ENCODE peak calls at places on chromosome 2, in eight cellular contexts. Y is CD8-positive, alpha-beta memory T cell; J is aorta; N is stomach; H is cardiac muscle cell; F is CD8-positive, alpha-beta T cell; D is left lung; R is K562. P is an unnamed sample. For H3K36me3, the result is how much of the 10 kb centered on the place peaks cover.

GRCh38 chr2:223626713-223627112 is 24.6 kb upstream of the SCG2 start:
- DNase-seq in N (no peak), Y (no peak), H (no peak), D (no peak), R (no peak), J (no peak), F (no peak), P (no peak)

GRCh38 chr2:146853741-146854444 is 990.9 kb upstream of the ACVR2A start:
- DNase-seq in R (no peak), D (no peak), J (no peak), Y (no peak), F (no peak), N (no peak), H (no peak), P (no peak)

GRCh38 chr2:55949613-55950012 is 26.0 kb upstream of the EFEMP1 start:
- DNase-seq in D (no peak), Y (no peak), F (no peak), H (no peak), R (no peak), J (no peak), N (no peak), P (no peak)

GRCh38 chr2:202965810-202966454 is 48.7 kb upstream of the NBEAL1 start:
- DNase-seq in Y (no peak), R (peak), J (no peak), D (no peak), H (peak), F (no peak), N (no peak), P (no peak)

GRCh38 chr2:217935901-217936684 is 66.7 kb downstream of the TNS1 start:
- DNase-seq in N (no peak), Y (no peak), J (peak), D (no peak), R (no peak), F (no peak), H (no peak), P (no peak)

GRCh38 chr2:41966431-41966893 is 81.4 kb upstream of the PKDCC start:
- DNase-seq in R (no peak), Y (no peak), F (no peak), J (peak), N (peak), D (peak), H (no peak), P (no peak)

GRCh38 chr2:167550448-167550847 is 662.2 kb downstream of the XIRP2 start:
- DNase-seq in N (no peak), J (no peak), H (peak), R (peak), F (no peak), D (no peak), Y (no peak), P (no peak)

GRCh38 chr2:134128746-134129145 is 125.1 kb upstream of the MGAT5 start:
- DNase-seq in N (no peak), D (no peak), Y (no peak), F (no peak), J (no peak), R (no peak), H (no peak), P (no peak)

GRCh38 chr2:31967790-31968189 is 43.0 kb downstream of the MEMO1 start:
- DNase-seq in H (no peak), J (no peak), Y (no peak), N (no peak), D (no peak), F (no peak), R (no peak), P (no peak)

GRCh38 chr2:171522057-171522803 is at the start of gene CYBRD1:
- DNase-seq in Y (peak), J (peak), N (peak), R (peak), F (no peak), H (peak), D (peak), P (peak)

GRCh38 chr2:107402330-107402729 is 424.4 kb upstream of the RGPD4 start:
- DNase-seq in D (no peak), N (no peak), H (no peak), J (no peak), Y (no peak), R (no peak), F (no peak), P (no peak)

GRCh38 chr2:68537872-68538271 is 70.5 kb downstream of the APLF start:
- DNase-seq in H (no peak), J (no peak), N (no peak), F (no peak), R (no peak), Y (no peak), D (no peak), P (no peak)

GRCh38 chr2:101330253-101330921 is 21.9 kb upstream of the RNF149 start:
- DNase-seq in D (peak), Y (no peak), F (peak), H (no peak), N (peak), R (no peak), J (peak), P (peak)

GRCh38 chr2:85780316-85781092 is 26.7 kb downstream of the ATOH8 start:
- DNase-seq in F (no peak), J (peak), Y (no peak), H (no peak), D (no peak), R (no peak), N (no peak), P (no peak)

GRCh38 chr2:85779641-85780315 is 26.0 kb downstream of the ATOH8 start:
- DNase-seq in H (no peak), D (no peak), R (no peak), J (no peak), Y (no peak), F (no peak), N (no peak), P (no peak)

GRCh38 chr2:85777441-85777861 is 23.7 kb downstream of the ATOH8 start:
- DNase-seq in F (no peak), H (no peak), J (no peak), N (no peak), R (no peak), D (no peak), Y (no peak), P (no peak)

GRCh38 chr2:85776672-85777071 is 22.9 kb downstream of the ATOH8 start:
- DNase-seq in N (no peak), D (no peak), H (no peak), J (no peak), R (no peak), Y (no peak), F (no peak), P (no peak)

GRCh38 chr2:85778646-85779364 is 25.0 kb downstream of the ATOH8 start:
- DNase-seq in J (no peak), Y (no peak), R (no peak), H (no peak), D (no peak), N (no peak), F (no peak), P (no peak)
- H3K27ac ChIP-seq in J (peak), Y (no peak), R (no peak), H (no peak), D (no peak), N (no peak), F (no peak), P (no peak)

DNA sequence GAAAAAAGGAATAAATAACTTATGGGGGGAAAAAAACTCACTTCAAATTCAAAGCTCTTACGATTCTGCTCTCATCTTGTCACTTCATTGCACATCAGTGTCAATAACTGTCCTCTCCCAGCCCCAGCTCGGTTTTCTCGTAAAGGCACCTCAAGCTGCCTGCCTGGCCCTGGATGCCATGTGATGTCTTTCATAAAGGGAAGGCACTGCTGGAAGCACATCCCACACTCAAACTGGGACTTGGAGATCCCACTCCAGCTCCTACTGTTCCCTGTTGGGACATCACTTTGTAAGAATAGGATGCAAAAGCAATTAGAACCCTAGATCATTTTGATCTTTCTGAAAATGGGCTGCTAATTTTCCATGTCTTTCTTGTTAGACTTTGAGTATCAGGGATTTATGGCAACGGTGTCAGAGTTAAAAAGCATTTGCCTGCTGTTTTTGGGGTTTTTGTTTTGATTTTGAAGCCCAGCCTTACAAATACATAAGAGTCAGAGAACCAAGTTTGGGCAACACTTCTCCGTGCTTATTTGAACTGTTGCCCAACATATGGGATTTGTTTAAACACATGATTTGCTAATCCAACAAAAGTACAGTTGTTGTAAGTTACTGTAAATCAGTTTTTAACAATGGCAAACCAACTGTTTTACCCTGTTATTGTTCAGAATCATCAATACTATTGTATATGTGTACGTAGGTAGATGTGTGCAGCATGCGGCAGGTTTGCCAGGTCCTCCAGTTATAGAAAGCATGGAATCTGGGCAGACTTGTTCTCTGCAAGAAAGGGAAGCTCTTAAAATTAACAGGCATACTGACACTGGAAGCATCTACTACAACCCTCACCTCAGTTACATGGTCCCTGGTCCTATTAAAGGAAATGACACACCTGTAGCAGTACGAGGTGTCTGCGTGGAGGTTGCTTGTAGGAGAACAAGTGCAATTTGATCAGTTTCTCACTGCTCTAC is 20.6 kb downstream of the SERTAD2 start:
- DNase-seq in F (no peak), J (no peak), N (no peak), H (no peak), D (peak), R (no peak), Y (no peak), P (no peak)
- H3K36me3 ChIP-seq in F (under half), J (under half), N (under half), H (under half), D (under half), R (half or more), Y (under half), P (under half)

GRCh38 chr2:216497382-216497781 is 1.3 kb upstream of the RPL37A start:
- DNase-seq in N (no peak), F (no peak), J (no peak), R (no peak), H (no peak), D (no peak), Y (no peak), P (no peak)
- H3K4me3 ChIP-seq in N (peak), F (no peak), J (no peak), R (peak), H (no peak), D (no peak), Y (peak), P (peak)

DNA sequence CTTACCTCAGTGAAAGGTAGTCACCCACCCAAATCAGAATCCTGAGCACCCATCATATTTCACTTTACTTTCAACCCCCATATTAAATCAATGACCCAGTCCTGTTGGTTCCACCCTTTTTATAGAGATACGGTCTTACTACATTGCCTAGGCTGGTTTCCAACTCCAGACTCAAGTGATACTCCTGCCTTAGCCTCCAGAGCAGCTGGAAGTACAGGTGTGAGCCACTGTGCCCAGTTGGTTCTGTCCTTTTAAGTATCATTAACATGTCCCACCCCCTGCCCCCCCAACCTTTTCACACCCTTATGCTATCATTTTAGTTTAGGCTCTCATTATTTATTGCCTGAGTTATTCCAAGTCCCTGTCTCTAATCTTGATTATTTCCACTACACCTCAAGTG is 28.7 kb downstream of the MSH6 start:
- DNase-seq in J (no peak), F (no peak), R (no peak), D (no peak), H (no peak), N (no peak), Y (no peak), P (no peak)
- H3K27ac ChIP-seq in J (no peak), F (no peak), R (no peak), D (no peak), H (peak), N (no peak), Y (no peak), P (no peak)

GRCh38 chr2:112516801-112517200 is 25.5 kb upstream of the POLR1B start:
- DNase-seq in H (no peak), R (no peak), F (no peak), N (no peak), J (no peak), D (no peak), Y (no peak), P (no peak)

GRCh38 chr2:112523291-112523777 is 18.9 kb upstream of the POLR1B start:
- DNase-seq in H (no peak), F (no peak), D (no peak), R (no peak), Y (no peak), J (no peak), N (no peak), P (no peak)

GRCh38 chr2:112520234-112520783 is 22.0 kb upstream of the POLR1B start:
- DNase-seq in N (no peak), R (peak), F (no peak), H (no peak), Y (no peak), J (no peak), D (no peak), P (no peak)

DNA sequence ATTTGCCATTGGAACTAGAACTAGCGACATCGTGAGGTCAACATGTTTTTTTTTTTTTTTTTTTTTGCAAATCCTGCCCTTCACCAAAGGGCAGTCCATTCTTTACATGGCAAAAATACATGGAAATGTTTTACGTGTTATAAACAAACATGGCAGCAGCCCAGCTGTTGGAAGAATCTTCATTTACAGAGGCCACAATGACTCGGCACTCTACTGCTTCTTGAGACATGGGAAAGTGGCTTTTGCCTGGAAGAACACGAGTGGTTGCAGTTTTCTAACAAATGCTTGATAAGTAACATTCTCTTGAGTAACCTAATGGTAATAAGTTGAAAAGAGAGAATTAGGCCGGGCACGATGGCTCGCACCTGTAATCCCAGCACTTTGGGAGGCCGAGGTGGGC is 22.8 kb upstream of the POLR1B start:
- DNase-seq in F (no peak), N (no peak), J (no peak), Y (no peak), D (no peak), R (peak), H (no peak), P (no peak)
- H3K36me3 ChIP-seq in F (under half), N (under half), J (under half), Y (under half), D (half or more), R (half or more), H (under half), P (under half)

GRCh38 chr2:429575-430254 is 141.8 kb upstream of the ALKAL2 start:
- DNase-seq in D (no peak), F (peak), N (no peak), H (no peak), R (no peak), J (no peak), Y (no peak), P (peak)
- H3K4me3 ChIP-seq in D (no peak), F (peak), N (no peak), H (no peak), R (no peak), J (no peak), Y (peak), P (peak)

GRCh38 chr2:151766421-151767153 is 32.3 kb upstream of the NEB start:
- DNase-seq in J (no peak), H (no peak), R (peak), F (no peak), Y (no peak), D (no peak), N (no peak), P (no peak)
- H3K27ac ChIP-seq in J (no peak), H (no peak), R (peak), F (no peak), Y (peak), D (no peak), N (no peak), P (no peak)

GRCh38 chr2:86443601-86444000 is 2.4 kb downstream of the KDM3A start:
- DNase-seq in H (no peak), N (no peak), Y (no peak), F (no peak), R (no peak), J (no peak), D (no peak), P (no peak)
- H3K36me3 ChIP-seq in H (under half), N (under half), Y (under half), F (under half), R (under half), J (under half), D (under half), P (under half)